ENCODE peak calls at places on chromosomes 7 and 10, in ten cellular contexts. R, L, U, P, A, T, K, F, I and X are unnamed samples.
A peak's percentile ranks its signal among the peaks of the same experiment; 100 is the strongest.

GRCh38 chr7:77439572-77439971 is 23.4 kb upstream of the GSAP start:
- DNase-seq in R (peak; percentile 40), L (no peak), U (no peak), P (no peak), A (no peak), T (peak; percentile 47), K (peak; percentile 76), F (peak; percentile 37), I (no peak), X (no peak)

GRCh38 chr10:42367532-42368230 is 270.7 kb downstream of the ZNF33B start:
- DNase-seq in R (no peak), L (peak; percentile 52), U (no peak), P (peak; percentile 67), A (peak; percentile 55), T (peak; percentile 93), K (peak; percentile 84), F (peak; percentile 9), I (no peak), X (peak; percentile 6)

GRCh38 chr7:14321947-14322346 is 332.5 kb upstream of the ETV1 start:
- DNase-seq in R (no peak), L (no peak), U (no peak), P (no peak), A (no peak), T (no peak), K (no peak), F (no peak), I (no peak), X (no peak)

GRCh38 chr10:86364551-86365345 is 1.8 kb downstream of the GRID1 start:
- DNase-seq in R (no peak), L (no peak), U (no peak), P (no peak), A (no peak), T (no peak), K (no peak), F (no peak), I (no peak), X (no peak)

GRCh38 chr7:86708334-86708733 is 64.6 kb downstream of the GRM3 start:
- DNase-seq in R (no peak), L (no peak), U (no peak), P (no peak), A (no peak), T (no peak), K (no peak), F (no peak), I (no peak), X (no peak)

GRCh38 chr7:93146036-93146435 is 2.1 kb downstream of the SAMD9L start:
- DNase-seq in R (no peak), L (no peak), U (no peak), P (no peak), A (no peak), T (no peak), K (no peak), F (no peak), I (no peak), X (no peak)

GRCh38 chr10:110530131-110530831 is 32.6 kb downstream of the DUSP5 start:
- DNase-seq in R (peak; percentile 70), L (peak; percentile 47), U (no peak), P (no peak), A (no peak), T (peak; percentile 60), K (peak; percentile 77), F (no peak), I (no peak), X (no peak)

GRCh38 chr10:46282460-46283216 is 4.2 kb upstream of the ANTXRL start:
- DNase-seq in R (peak; percentile 86), L (peak; percentile 56), U (peak; percentile 49), P (peak; percentile 36), A (peak; percentile 70), T (peak; percentile 50), K (peak; percentile 88), F (peak; percentile 81), I (peak; percentile 43), X (peak; percentile 58)

GRCh38 chr7:47503283-47503682 is 78.6 kb downstream of the TNS3 start:
- DNase-seq in R (no peak), L (peak; percentile 70), U (no peak), P (no peak), A (no peak), T (peak; percentile 67), K (no peak), F (no peak), I (no peak), X (no peak)

GRCh38 chr7:132456418-132456817 is 119.9 kb downstream of the PLXNA4 start:
- DNase-seq in R (no peak), L (no peak), U (no peak), P (no peak), A (no peak), T (no peak), K (no peak), F (no peak), I (no peak), X (no peak)

GRCh38 chr10:31707578-31708411 is 220.8 kb downstream of the ARHGAP12 start:
- DNase-seq in R (peak; percentile 34), L (peak; percentile 74), U (no peak), P (no peak), A (peak; percentile 66), T (peak; percentile 64), K (peak; percentile 76), F (peak; percentile 40), I (peak; percentile 82), X (no peak)

GRCh38 chr7:158266817-158267736 is 320.5 kb downstream of the PTPRN2 start:
- DNase-seq in R (no peak), L (no peak), U (no peak), P (no peak), A (no peak), T (no peak), K (no peak), F (peak; percentile 59), I (no peak), X (no peak)

GRCh38 chr10:28087675-28088351 is 88.9 kb upstream of the ODAD2 start:
- DNase-seq in R (no peak), L (peak; percentile 67), U (no peak), P (no peak), A (no peak), T (peak; percentile 95), K (no peak), F (no peak), I (no peak), X (no peak)

GRCh38 chr10:82252081-82252480 is 377.1 kb downstream of the NRG3 start:
- DNase-seq in R (no peak), L (no peak), U (no peak), P (no peak), A (no peak), T (no peak), K (no peak), F (no peak), I (no peak), X (no peak)

GRCh38 chr10:127935115-127935561 is 28.2 kb downstream of the PTPRE start:
- DNase-seq in R (no peak), L (peak; percentile 67), U (no peak), P (no peak), A (no peak), T (peak; percentile 21), K (no peak), F (no peak), I (no peak), X (no peak)
- H3K27me3 ChIP-seq in R (no peaks in the 10 kb centered on the region), L (no peaks in the 10 kb centered on the region), U (no peaks in the 10 kb centered on the region), P (no peaks in the 10 kb centered on the region), A (no peaks in the 10 kb centered on the region), T (no peaks in the 10 kb centered on the region), K (no peaks in the 10 kb centered on the region), F (no peaks in the 10 kb centered on the region), I (no peaks in the 10 kb centered on the region), X (no peaks in the 10 kb centered on the region)

DNA sequence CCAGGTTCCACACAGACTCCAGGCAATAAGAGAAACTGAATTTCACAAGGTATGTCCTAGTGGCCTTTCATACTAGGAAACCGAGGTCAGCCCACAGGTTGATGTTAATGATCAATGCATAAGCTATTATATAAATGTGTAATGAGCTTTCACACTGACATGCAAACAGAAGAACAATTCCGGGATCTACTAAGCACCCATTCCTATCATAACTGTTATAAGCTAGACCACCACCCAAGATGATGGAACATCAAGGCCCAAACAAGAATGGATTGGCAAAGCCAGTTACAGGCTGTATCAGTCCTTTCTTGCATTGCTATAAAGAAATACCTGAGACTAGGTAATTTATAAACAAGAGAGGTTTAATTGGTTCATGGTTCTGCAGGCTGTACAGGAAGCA is 15.2 kb downstream of the SORBS1 start:
- DNase-seq in R (no peak), L (no peak), U (no peak), P (no peak), A (no peak), T (no peak), K (no peak), F (no peak), I (no peak), X (no peak)
- H3K27me3 ChIP-seq in R (no peaks in the 10 kb centered on the region), L (no peaks in the 10 kb centered on the region), U (no peaks in the 10 kb centered on the region), P (no peaks in the 10 kb centered on the region), A (no peaks in the 10 kb centered on the region), T (peaks cover 4% of the 10 kb centered on the region), K (no peaks in the 10 kb centered on the region), F (no peaks in the 10 kb centered on the region), I (peaks cover 2% of the 10 kb centered on the region), X (no peaks in the 10 kb centered on the region)

GRCh38 chr10:5449227-5449626 is 36.9 kb downstream of the NET1 start:
- DNase-seq in R (no peak), L (no peak), U (no peak), P (no peak), A (no peak), T (no peak), K (no peak), F (no peak), I (no peak), X (no peak)
- H3K27me3 ChIP-seq in R (no peaks in the 10 kb centered on the region), L (no peaks in the 10 kb centered on the region), U (no peaks in the 10 kb centered on the region), P (no peaks in the 10 kb centered on the region), A (no peaks in the 10 kb centered on the region), T (no peaks in the 10 kb centered on the region), K (no peaks in the 10 kb centered on the region), F (no peaks in the 10 kb centered on the region), I (no peaks in the 10 kb centered on the region), X (no peaks in the 10 kb centered on the region)

GRCh38 chr7:518630-519428 is 817 bp downstream of the PDGFA start:
- DNase-seq in R (peak; percentile 91), L (peak; percentile 81), U (no peak), P (no peak), A (peak; percentile 79), T (peak; percentile 72), K (peak; percentile 87), F (peak; percentile 88), I (peak; percentile 49), X (peak; percentile 6)
- H3K27me3 ChIP-seq in R (peaks cover 22% of the 10 kb centered on the region), L (peaks cover 20% of the 10 kb centered on the region), U (peaks cover 48% of the 10 kb centered on the region), P (no peaks in the 10 kb centered on the region), A (peaks cover 7% of the 10 kb centered on the region), T (peaks cover 31% of the 10 kb centered on the region), K (peaks cover 36% of the 10 kb centered on the region), F (peaks cover 37% of the 10 kb centered on the region), I (no peaks in the 10 kb centered on the region), X (peaks cover 34% of the 10 kb centered on the region)